ENCODE peak calls at places on chromosomes 11 and 22, in nine cellular contexts. T is thoracic aorta; F is ovary; L is CD8-positive, alpha-beta memory T cell; Q is mesendoderm; D is psoas muscle; C is hepatocyte; A is IMR-90; S is left ventricle myocardium inferior. G is an unnamed sample.

GRCh38 chr11:112822478-112823274 is 138.5 kb upstream of the NCAM1 start:
- DNase-seq in T (no peak), F (no peak), L (no peak), Q (peak; percentile 70), D (no peak), C (peak; percentile 36), A (no peak), S (no peak), G (no peak)

GRCh38 chr22:28151241-28151640 is 232.2 kb upstream of the PITPNB start:
- DNase-seq in T (no peak), F (no peak), L (no peak), Q (no peak), D (no peak), C (peak; percentile 30), A (no peak), S (no peak), G (no peak)

GRCh38 chr11:64989416-64989815 is 7.4 kb downstream of the BATF2 start:
- DNase-seq in T (no peak), F (no peak), L (no peak), Q (no peak), D (no peak), C (no peak), A (no peak), S (no peak), G (no peak)

GRCh38 chr22:43776081-43776670 is 35.9 kb downstream of the EFCAB6 start:
- DNase-seq in T (no peak), F (no peak), L (no peak), Q (no peak), D (no peak), C (no peak), A (peak; percentile 10), S (no peak), G (no peak)

GRCh38 chr11:35464308-35464707 is 45.0 kb upstream of the SLC1A2 start:
- DNase-seq in T (no peak), F (no peak), L (no peak), Q (no peak), D (no peak), C (no peak), A (no peak), S (no peak), G (no peak)

GRCh38 chr11:43578346-43579170 is 102.0 kb upstream of the HSD17B12 start:
- DNase-seq in T (no peak), F (no peak), L (no peak), Q (no peak), D (no peak), C (no peak), A (peak; percentile 74), S (no peak), G (no peak)

GRCh38 chr22:35231585-35232084 is 25.7 kb upstream of the HMGXB4 start:
- DNase-seq in T (no peak), F (peak; percentile 59), L (peak; percentile 51), Q (peak; percentile 88), D (peak; percentile 44), C (peak; percentile 88), A (peak; percentile 55), S (peak; percentile 33), G (no peak)

GRCh38 chr11:72239849-72240460 is 4.0 kb downstream of the PHOX2A start:
- DNase-seq in T (no peak), F (peak; percentile 76), L (no peak), Q (peak; percentile 18), D (peak; percentile 67), C (peak; percentile 68), A (no peak), S (peak; percentile 65), G (no peak)

GRCh38 chr22:31612891-31613285 is 49.1 kb downstream of the PISD start:
- DNase-seq in T (no peak), F (no peak), L (no peak), Q (no peak), D (no peak), C (no peak), A (no peak), S (no peak), G (no peak)

GRCh38 chr11:130118165-130118564 is 41.4 kb upstream of the ST14 start:
- DNase-seq in T (no peak), F (no peak), L (no peak), Q (no peak), D (no peak), C (no peak), A (no peak), S (no peak), G (no peak)

GRCh38 chr11:37323843-37324242 is 725.8 kb upstream of the RAG2 start:
- DNase-seq in T (no peak), F (no peak), L (no peak), Q (no peak), D (no peak), C (no peak), A (no peak), S (no peak), G (no peak)

GRCh38 chr22:24441406-24442351 is 14.3 kb downstream of the ADORA2A start:
- DNase-seq in T (no peak), F (no peak), L (no peak), Q (no peak), D (no peak), C (no peak), A (no peak), S (peak; percentile 37), G (no peak)

GRCh38 chr22:48750282-48750681 is 1077.4 kb downstream of the BRD1 start:
- DNase-seq in T (no peak), F (no peak), L (no peak), Q (no peak), D (no peak), C (no peak), A (no peak), S (no peak), G (no peak)

GRCh38 chr11:39021542-39021941 is 2423.5 kb upstream of the RAG2 start:
- DNase-seq in T (no peak), F (no peak), L (no peak), Q (no peak), D (no peak), C (no peak), A (no peak), S (no peak), G (no peak)

GRCh38 chr22:39593061-39593930 is 22.7 kb downstream of the CACNA1I start:
- DNase-seq in T (no peak), F (peak; percentile 47), L (no peak), Q (no peak), D (no peak), C (no peak), A (no peak), S (no peak), G (no peak)

GRCh38 chr11:128658499-128658898 is 35.4 kb upstream of the FLI1 start:
- DNase-seq in T (no peak), F (no peak), L (no peak), Q (no peak), D (no peak), C (no peak), A (no peak), S (no peak), G (no peak)

GRCh38 chr11:65209711-65210360 is 28.1 kb downstream of the CAPN1 start:
- DNase-seq in T (no peak), F (no peak), L (no peak), Q (no peak), D (no peak), C (no peak), A (no peak), S (no peak), G (no peak)

GRCh38 chr22:41249442-41249841 is 8.7 kb upstream of the CHADL start:
- DNase-seq in T (no peak), F (no peak), L (no peak), Q (no peak), D (no peak), C (no peak), A (no peak), S (no peak), G (no peak)

GRCh38 chr11:104151404-104152204 is 12.3 kb downstream of the PDGFD start:
- DNase-seq in T (no peak), F (no peak), L (no peak), Q (no peak), D (no peak), C (no peak), A (no peak), S (no peak), G (no peak)

GRCh38 chr11:75241036-75241905 is 697 bp downstream of the TPBGL start:
- DNase-seq in T (no peak), F (peak; percentile 93), L (peak; percentile 84), Q (peak; percentile 90), D (peak; percentile 84), C (peak; percentile 94), A (peak; percentile 80), S (peak; percentile 83), G (peak; percentile 39)

GRCh38 chr22:47165338-47165931 is 403.0 kb downstream of the TBC1D22A start:
- DNase-seq in T (no peak), F (peak; percentile 19), L (no peak), Q (no peak), D (no peak), C (no peak), A (no peak), S (no peak), G (no peak)

GRCh38 chr11:73331138-73331916 is 23.3 kb downstream of the ARHGEF17 start:
- DNase-seq in T (no peak), F (peak; percentile 64), L (no peak), Q (peak; percentile 92), D (no peak), C (peak; percentile 88), A (peak; percentile 36), S (peak; percentile 43), G (no peak)

GRCh38 chr11:118533769-118534729 is 3.1 kb downstream of the TMEM25 start:
- DNase-seq in T (no peak), F (no peak), L (no peak), Q (no peak), D (no peak), C (peak; percentile 51), A (no peak), S (no peak), G (no peak)
- H3K4me3 ChIP-seq in T (no peak overlapping the region), F (no peak overlapping the region), L (no peak overlapping the region), Q (no peak overlapping the region), D (no peak overlapping the region), C (no peak overlapping the region), A (no peak overlapping the region), S (no peak overlapping the region), G (no peak overlapping the region)

GRCh38 chr11:125638315-125638714 is 13.4 kb downstream of the CHEK1 start:
- DNase-seq in T (no peak), F (no peak), L (no peak), Q (no peak), D (no peak), C (no peak), A (no peak), S (no peak), G (no peak)

GRCh38 chr11:125637840-125638239 is 12.9 kb downstream of the CHEK1 start:
- DNase-seq in T (no peak), F (no peak), L (no peak), Q (no peak), D (no peak), C (no peak), A (no peak), S (no peak), G (no peak)
- H3K36me3 ChIP-seq in T (no peaks in the 10 kb centered on the region), F (no peaks in the 10 kb centered on the region), L (no peaks in the 10 kb centered on the region), Q (no peaks in the 10 kb centered on the region), D (peaks cover 4% of the 10 kb centered on the region), C (no peaks in the 10 kb centered on the region), A (peaks cover 16% of the 10 kb centered on the region), S (no peaks in the 10 kb centered on the region), G (no peaks in the 10 kb centered on the region)

GRCh38 chr11:105588001-105588400 is 21.9 kb upstream of the GRIA4 start:
- DNase-seq in T (no peak), F (no peak), L (no peak), Q (no peak), D (no peak), C (no peak), A (peak; percentile 83), S (no peak), G (peak; percentile 45)
- H3K4me3 ChIP-seq in T (no peak overlapping the region), F (no peak overlapping the region), L (no peak overlapping the region), Q (no peak overlapping the region), D (no peak overlapping the region), C (no peak overlapping the region), A (no peak overlapping the region), S (no peak overlapping the region), G (no peak overlapping the region)

GRCh38 chr11:66628061-66628603 is 10.4 kb upstream of the RBM4 start:
- DNase-seq in T (no peak), F (no peak), L (peak; percentile 1), Q (no peak), D (no peak), C (no peak), A (no peak), S (no peak), G (no peak)
- H3K36me3 ChIP-seq in T (peaks cover 56% of the 10 kb centered on the region), F (no peaks in the 10 kb centered on the region), L (peaks cover 69% of the 10 kb centered on the region), Q (peaks cover 41% of the 10 kb centered on the region), D (peaks cover 77% of the 10 kb centered on the region), C (no peaks in the 10 kb centered on the region), A (peaks cover 67% of the 10 kb centered on the region), S (peaks cover 69% of the 10 kb centered on the region), G (peaks cover 42% of the 10 kb centered on the region)